ENCODE peak calls at places on chromosomes 12 and 14, in six cellular contexts. V is kidney tubule cell; U is endodermal cell; M is activated T-helper 1 cell treated with anti-CD3 and anti-CD28 coated beads, Interleukin-2, amount 50 U/mL, for 16 hours; Q is kidney glomerular epithelial cell; K is stimulated activated CD8-positive, alpha-beta memory T cell treated with anti-CD3 and anti-CD28 coated beads, Interleukin-2, amount 100 ng/mL, for 1 hour. A is an unnamed sample.

GRCh38 chr14:78836777-78837176 is 666.6 kb downstream of the NRXN3 start:
- DNase-seq in K (no peak), M (no peak), V (peak), Q (peak), U (peak), A (peak)

GRCh38 chr12:21962821-21963220 is 21.6 kb upstream of the ABCC9 start:
- DNase-seq in Q (no peak), V (no peak), M (no peak), K (no peak), U (peak), A (no peak)

GRCh38 chr14:100192672-100193416 is 33.4 kb upstream of the DEGS2 start:
- DNase-seq in U (peak), K (peak), M (peak), Q (peak), V (peak), A (peak)

GRCh38 chr12:113174461-113175384 is 10.6 kb downstream of the DDX54 start:
- DNase-seq in U (peak), V (peak), K (peak), M (peak), Q (peak), A (peak)

GRCh38 chr12:9626291-9626690 is 18.6 kb upstream of the KLRB1 start:
- DNase-seq in K (no peak), M (no peak), Q (peak), V (peak), U (no peak), A (no peak)

GRCh38 chr12:26614217-26614616 is 218.8 kb downstream of the ITPR2 start:
- DNase-seq in Q (peak), M (no peak), K (no peak), V (peak), U (peak), A (peak)

GRCh38 chr12:104486943-104487819 is 30.4 kb downstream of the CHST11 start:
- DNase-seq in U (no peak), K (no peak), Q (no peak), V (peak), M (no peak), A (no peak)

GRCh38 chr14:105414456-105415371 is 4.9 kb upstream of the MTA1 start:
- DNase-seq in U (peak), Q (peak), V (peak), K (peak), M (peak), A (peak)

GRCh38 chr12:65184176-65184857 is 14.9 kb downstream of the LEMD3 start:
- DNase-seq in M (no peak), Q (no peak), U (no peak), V (no peak), K (no peak), A (no peak)

GRCh38 chr14:50363734-50364113 is 33.0 kb downstream of the CDKL1 start:
- DNase-seq in V (peak), M (no peak), U (no peak), K (no peak), Q (no peak), A (no peak)

GRCh38 chr12:130714591-130715149 is 1.4 kb downstream of the RIMBP2 start:
- DNase-seq in M (no peak), V (no peak), K (no peak), Q (no peak), U (peak), A (no peak)

GRCh38 chr12:104263580-104264358 is 39.8 kb upstream of the EID3 start:
- DNase-seq in Q (peak), K (no peak), U (no peak), V (no peak), M (no peak), A (no peak)

GRCh38 chr12:52744493-52745156 is 32.5 kb downstream of the KRT76 start:
- DNase-seq in M (no peak), Q (no peak), V (no peak), K (no peak), U (no peak), A (no peak)

GRCh38 chr14:33062476-33062875 is 123.8 kb downstream of the NPAS3 start:
- DNase-seq in Q (no peak), U (no peak), V (no peak), M (no peak), K (no peak), A (no peak)

GRCh38 chr12:76470028-76470939 is 89.3 kb downstream of the OSBPL8 start:
- DNase-seq in Q (peak), K (no peak), U (no peak), V (peak), M (no peak), A (no peak)

GRCh38 chr14:90797451-90797850 is 18.8 kb downstream of the TTC7B start:
- DNase-seq in M (no peak), U (no peak), K (no peak), V (no peak), Q (no peak), A (no peak)

GRCh38 chr12:92270501-92270900 is 124.9 kb upstream of the BTG1 start:
- DNase-seq in M (no peak), U (no peak), K (no peak), V (no peak), Q (no peak), A (no peak)

GRCh38 chr12:68792952-68793351 is 15.0 kb upstream of the MDM2 start:
- DNase-seq in Q (no peak), K (no peak), V (no peak), U (peak), M (no peak), A (peak)

GRCh38 chr12:29673346-29673745 is 110.4 kb downstream of the TMTC1 start:
- DNase-seq in V (no peak), U (no peak), M (no peak), K (no peak), Q (no peak), A (no peak)

GRCh38 chr12:57138526-57139272 is 8.7 kb downstream of the LRP1-AS start:
- DNase-seq in Q (no peak), K (no peak), V (no peak), M (no peak), U (peak), A (no peak)

GRCh38 chr12:29208060-29208459 is 59.0 kb downstream of the FAR2 start:
- DNase-seq in K (no peak), U (no peak), V (no peak), Q (no peak), M (no peak), A (no peak)

GRCh38 chr14:81450976-81451375 is 50.9 kb upstream of the STON2 start:
- DNase-seq in K (no peak), Q (no peak), U (no peak), V (no peak), M (no peak), A (no peak)

GRCh38 chr14:60658116-60658515 is 8.8 kb upstream of the SIX1 start:
- DNase-seq in M (no peak), Q (no peak), K (no peak), V (no peak), U (peak), A (no peak)

GRCh38 chr14:53900499-53900898 is 56.1 kb downstream of the BMP4 start:
- DNase-seq in U (no peak), V (no peak), K (no peak), M (no peak), Q (no peak), A (no peak)

GRCh38 chr14:33987565-33988080 is 36.7 kb upstream of the EGLN3 start:
- DNase-seq in Q (no peak), K (no peak), M (no peak), V (no peak), U (no peak), A (no peak)

GRCh38 chr12:644818-645552 is 18.3 kb downstream of the NINJ2 start:
- DNase-seq in U (peak), Q (no peak), K (no peak), V (no peak), M (no peak), A (no peak)

GRCh38 chr12:96108321-96108720 is 72.9 kb upstream of the LTA4H start:
- DNase-seq in Q (no peak), U (peak), V (no peak), M (no peak), K (no peak), A (peak)

GRCh38 chr12:27575780-27576154 is 51.8 kb downstream of the PPFIBP1 start:
- DNase-seq in V (no peak), M (no peak), Q (no peak), U (no peak), K (no peak), A (no peak)

GRCh38 chr14:50501642-50502041 is 30.7 kb downstream of the MAP4K5 start:
- DNase-seq in V (peak), U (no peak), Q (peak), K (no peak), M (no peak), A (no peak)

GRCh38 chr12:124771462-124772361 is 92.0 kb downstream of the SCARB1 start:
- DNase-seq in Q (peak), U (peak), K (peak), V (peak), M (peak), A (peak)